ENCODE peak calls at places on chromosomes 11 and 22, in six cellular contexts. One of them, this sample, is unnamed.
A peak's percentile ranks its signal among the peaks of the same experiment; 100 is the strongest.

GRCh38 chr22:20615533-20616450 is 108.4 kb downstream of the MED15 start:
- DNase-seq in A549: no peak
- DNase-seq in heart left ventricle: no peak
- DNase-seq in right lobe of liver: no peak
- DNase-seq in endothelial cell of umbilical vein: no peak
- DNase-seq in NB4: no peak
- DNase-seq in this sample: no peak

GRCh38 chr11:75473684-75474083 is 40.7 kb upstream of the KLHL35 start:
- DNase-seq in heart left ventricle: no peak
- DNase-seq in right lobe of liver: no peak
- DNase-seq in endothelial cell of umbilical vein: no peak
- DNase-seq in NB4: no peak
- DNase-seq in A549: no peak
- DNase-seq in this sample: no peak

GRCh38 chr11:72308226-72309073 is 64.5 kb upstream of the PHOX2A start:
- DNase-seq in heart left ventricle: no peak
- DNase-seq in NB4: no peak
- DNase-seq in right lobe of liver: no peak
- DNase-seq in A549: no peak
- DNase-seq in endothelial cell of umbilical vein: peak; percentile 15
- DNase-seq in this sample: no peak

GRCh38 chr11:110373061-110373702 is 56.6 kb upstream of the FDX1 start:
- DNase-seq in A549: no peak
- DNase-seq in endothelial cell of umbilical vein: peak; percentile 53
- DNase-seq in heart left ventricle: no peak
- DNase-seq in NB4: peak; percentile 27
- DNase-seq in right lobe of liver: no peak
- DNase-seq in this sample: no peak

GRCh38 chr11:119741369-119742262 is 12.6 kb upstream of the NECTIN1 start:
- DNase-seq in NB4: peak; percentile 56
- DNase-seq in heart left ventricle: peak; percentile 52
- DNase-seq in endothelial cell of umbilical vein: peak; percentile 20
- DNase-seq in A549: peak; percentile 58
- DNase-seq in right lobe of liver: peak; percentile 66
- DNase-seq in this sample: peak; percentile 37

GRCh38 chr11:126080206-126080941 is 17.7 kb upstream of the CDON start:
- DNase-seq in heart left ventricle: no peak
- DNase-seq in A549: peak; percentile 22
- DNase-seq in endothelial cell of umbilical vein: no peak
- DNase-seq in NB4: no peak
- DNase-seq in right lobe of liver: no peak
- DNase-seq in this sample: no peak

GRCh38 chr11:10818594-10818993 is 9.9 kb upstream of the EIF4G2 start:
- DNase-seq in endothelial cell of umbilical vein: no peak
- DNase-seq in A549: no peak
- DNase-seq in heart left ventricle: no peak
- DNase-seq in NB4: no peak
- DNase-seq in right lobe of liver: no peak
- DNase-seq in this sample: peak; percentile 22

GRCh38 chr11:63489879-63490278 is 1.1 kb downstream of the PLAAT5 start:
- DNase-seq in A549: no peak
- DNase-seq in heart left ventricle: no peak
- DNase-seq in NB4: peak; percentile 79
- DNase-seq in endothelial cell of umbilical vein: no peak
- DNase-seq in right lobe of liver: no peak
- DNase-seq in this sample: no peak

GRCh38 chr11:108069947-108070346 is 51.4 kb upstream of the ACAT1 start:
- DNase-seq in endothelial cell of umbilical vein: peak; percentile 29
- DNase-seq in right lobe of liver: no peak
- DNase-seq in NB4: no peak
- DNase-seq in heart left ventricle: no peak
- DNase-seq in A549: no peak
- DNase-seq in this sample: peak; percentile 1

GRCh38 chr11:96021901-96022650 is 98.2 kb upstream of the MTMR2 start:
- DNase-seq in NB4: no peak
- DNase-seq in A549: no peak
- DNase-seq in right lobe of liver: no peak
- DNase-seq in heart left ventricle: no peak
- DNase-seq in endothelial cell of umbilical vein: no peak
- DNase-seq in this sample: no peak

GRCh38 chr11:125141686-125142535 is 22.6 kb upstream of the PKNOX2 start:
- DNase-seq in right lobe of liver: peak; percentile 61
- DNase-seq in NB4: peak; percentile 58
- DNase-seq in heart left ventricle: peak; percentile 33
- DNase-seq in A549: peak; percentile 19
- DNase-seq in endothelial cell of umbilical vein: peak; percentile 52
- DNase-seq in this sample: peak; percentile 41

GRCh38 chr22:39237276-39238123 is 7.3 kb downstream of the PDGFB start:
- DNase-seq in A549: no peak
- DNase-seq in NB4: peak; percentile 48
- DNase-seq in right lobe of liver: no peak
- DNase-seq in heart left ventricle: no peak
- DNase-seq in endothelial cell of umbilical vein: no peak
- DNase-seq in this sample: no peak

GRCh38 chr22:43980996-43981395 is 25.8 kb downstream of the SAMM50 start:
- DNase-seq in NB4: no peak
- DNase-seq in endothelial cell of umbilical vein: no peak
- DNase-seq in A549: no peak
- DNase-seq in heart left ventricle: no peak
- DNase-seq in right lobe of liver: no peak
- DNase-seq in this sample: no peak

GRCh38 chr11:122843281-122844150 is 5.2 kb downstream of the CRTAM start:
- DNase-seq in right lobe of liver: no peak
- DNase-seq in endothelial cell of umbilical vein: no peak
- DNase-seq in heart left ventricle: no peak
- DNase-seq in A549: no peak
- DNase-seq in NB4: no peak
- DNase-seq in this sample: no peak

GRCh38 chr11:12979928-12980689 is 29.0 kb upstream of the RASSF10 start:
- DNase-seq in right lobe of liver: no peak
- DNase-seq in NB4: peak; percentile 29
- DNase-seq in heart left ventricle: no peak
- DNase-seq in endothelial cell of umbilical vein: no peak
- DNase-seq in A549: no peak
- DNase-seq in this sample: no peak

GRCh38 chr11:88352139-88352538 is 14.6 kb upstream of the CTSC start:
- DNase-seq in A549: no peak
- DNase-seq in NB4: no peak
- DNase-seq in endothelial cell of umbilical vein: peak; percentile 55
- DNase-seq in right lobe of liver: no peak
- DNase-seq in heart left ventricle: no peak
- DNase-seq in this sample: no peak

GRCh38 chr11:58195939-58196338 is 7.1 kb downstream of the OR9Q2 start:
- DNase-seq in heart left ventricle: no peak
- DNase-seq in NB4: no peak
- DNase-seq in right lobe of liver: no peak
- DNase-seq in endothelial cell of umbilical vein: no peak
- DNase-seq in A549: no peak
- DNase-seq in this sample: no peak

GRCh38 chr22:41688365-41689211 is at the start of gene SNU13:
- DNase-seq in NB4: peak; percentile 95
- DNase-seq in right lobe of liver: peak; percentile 94
- DNase-seq in heart left ventricle: peak; percentile 94
- DNase-seq in A549: peak; percentile 78
- DNase-seq in endothelial cell of umbilical vein: peak; percentile 95
- DNase-seq in this sample: peak; percentile 69

GRCh38 chr11:101840720-101841119 is 74.1 kb upstream of the CEP126 start:
- DNase-seq in endothelial cell of umbilical vein: no peak
- DNase-seq in heart left ventricle: no peak
- DNase-seq in NB4: no peak
- DNase-seq in A549: no peak
- DNase-seq in right lobe of liver: no peak
- DNase-seq in this sample: no peak

GRCh38 chr22:33919591-33920501 is at the start of gene LARGE1:
- DNase-seq in heart left ventricle: peak; percentile 43
- DNase-seq in NB4: peak; percentile 57
- DNase-seq in right lobe of liver: peak; percentile 69
- DNase-seq in endothelial cell of umbilical vein: no peak
- DNase-seq in A549: peak; percentile 11
- DNase-seq in this sample: no peak

GRCh38 chr11:57499413-57499982 is 16.0 kb downstream of the SLC43A1 start:
- DNase-seq in NB4: peak; percentile 51
- DNase-seq in right lobe of liver: peak; percentile 100
- DNase-seq in endothelial cell of umbilical vein: peak; percentile 97
- DNase-seq in A549: peak; percentile 98
- DNase-seq in heart left ventricle: peak; percentile 98
- DNase-seq in this sample: peak; percentile 94

GRCh38 chr11:67505605-67506396 is 638 bp upstream of the PITPNM1 start:
- DNase-seq in heart left ventricle: peak; percentile 89
- DNase-seq in right lobe of liver: peak; percentile 96
- DNase-seq in NB4: peak; percentile 95
- DNase-seq in A549: peak; percentile 96
- DNase-seq in endothelial cell of umbilical vein: peak; percentile 84
- DNase-seq in this sample: peak; percentile 97
- TF ChIP-seq POLR2A in heart left ventricle: no peak
- TF ChIP-seq POLR2A in right lobe of liver: peak; percentile 80
- TF ChIP-seq POLR2A in NB4: no peak
- TF ChIP-seq POLR2A in A549: peak; percentile 33
- TF ChIP-seq POLR2A in endothelial cell of umbilical vein: no peak
- TF ChIP-seq POLR2A in this sample: peak; percentile 29

GRCh38 chr11:65124480-65125196 is 2.5 kb downstream of the MRPL49 start:
- DNase-seq in heart left ventricle: no peak
- DNase-seq in NB4: no peak
- DNase-seq in right lobe of liver: no peak
- DNase-seq in endothelial cell of umbilical vein: no peak
- DNase-seq in A549: no peak
- DNase-seq in this sample: no peak

GRCh38 chr11:65127473-65128181 is 5.5 kb downstream of the MRPL49 start:
- DNase-seq in right lobe of liver: no peak
- DNase-seq in NB4: peak; percentile 3
- DNase-seq in A549: no peak
- DNase-seq in endothelial cell of umbilical vein: no peak
- DNase-seq in heart left ventricle: no peak
- DNase-seq in this sample: no peak

GRCh38 chr11:65125197-65126056 is 3.3 kb downstream of the MRPL49 start:
- DNase-seq in endothelial cell of umbilical vein: no peak
- DNase-seq in A549: no peak
- DNase-seq in heart left ventricle: no peak
- DNase-seq in right lobe of liver: no peak
- DNase-seq in NB4: no peak
- DNase-seq in this sample: no peak

GRCh38 chr11:65128182-65129145 is 5.9 kb downstream of the SYVN1 start:
- DNase-seq in right lobe of liver: no peak
- DNase-seq in NB4: peak; percentile 15
- DNase-seq in A549: no peak
- DNase-seq in endothelial cell of umbilical vein: no peak
- DNase-seq in heart left ventricle: no peak
- DNase-seq in this sample: no peak

DNA sequence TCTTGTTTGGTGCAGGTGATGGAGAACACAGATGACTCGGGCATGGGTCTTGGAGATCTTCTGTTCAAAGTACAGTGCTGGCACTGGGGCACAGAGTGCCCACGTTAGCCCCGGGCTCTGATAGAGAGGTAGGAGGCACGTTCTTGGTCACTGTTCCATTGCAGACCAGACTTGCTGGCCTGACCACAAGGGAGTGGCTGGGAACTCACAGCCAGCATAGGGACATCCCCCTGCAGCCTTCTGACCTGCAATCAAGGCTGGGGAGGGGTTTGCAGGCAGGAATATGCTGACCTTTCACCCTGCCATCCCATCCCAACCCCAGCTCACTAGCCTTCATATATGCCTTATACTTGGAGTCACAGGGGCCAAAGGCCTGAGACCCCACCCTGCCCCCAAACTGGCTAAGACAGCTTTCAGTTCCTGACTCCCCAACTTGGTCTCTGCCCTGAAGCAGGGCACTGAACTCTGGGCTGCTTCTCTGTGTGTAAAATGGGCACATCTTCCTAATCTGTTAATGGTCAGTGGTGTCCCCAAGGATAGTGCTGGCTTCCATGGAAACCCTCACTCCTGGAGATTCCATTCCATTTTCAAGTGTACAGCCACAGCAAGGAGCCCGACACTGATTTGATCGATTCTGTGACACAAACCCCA is 4.6 kb downstream of the MRPL49 start:
- DNase-seq in right lobe of liver: no peak
- DNase-seq in NB4: peak; percentile 4
- DNase-seq in heart left ventricle: no peak
- DNase-seq in A549: no peak
- DNase-seq in endothelial cell of umbilical vein: no peak
- DNase-seq in this sample: no peak
- TF ChIP-seq POLR2A in right lobe of liver: no peak
- TF ChIP-seq POLR2A in NB4: no peak
- TF ChIP-seq POLR2A in heart left ventricle: no peak
- TF ChIP-seq POLR2A in A549: no peak
- TF ChIP-seq POLR2A in endothelial cell of umbilical vein: no peak
- TF ChIP-seq POLR2A in this sample: no peak

DNA sequence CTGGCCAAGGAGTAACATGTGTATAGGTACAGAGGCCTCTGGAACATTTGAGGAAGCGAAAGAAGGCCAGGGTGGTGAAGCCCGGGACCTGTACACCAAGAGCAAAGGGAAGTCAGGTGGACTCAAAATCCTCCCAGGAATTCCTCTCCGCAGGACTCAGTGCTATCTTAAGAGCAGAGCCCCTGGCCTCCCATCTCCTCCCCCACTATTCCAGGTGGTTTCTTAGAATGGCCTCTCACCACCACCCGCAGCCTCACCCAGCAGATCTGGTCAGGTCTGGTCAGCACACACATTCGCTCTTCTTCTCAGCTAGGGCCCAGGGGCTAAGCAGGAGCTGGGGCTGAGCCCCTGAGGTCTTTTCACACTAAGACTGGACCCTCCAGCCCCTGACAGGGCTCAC is 59.1 kb downstream of the SCGB1A1 start:
- DNase-seq in endothelial cell of umbilical vein: no peak
- DNase-seq in right lobe of liver: no peak
- DNase-seq in A549: no peak
- DNase-seq in heart left ventricle: no peak
- DNase-seq in NB4: no peak
- DNase-seq in this sample: no peak
- TF ChIP-seq POLR2A in endothelial cell of umbilical vein: no peak
- TF ChIP-seq POLR2A in right lobe of liver: no peak
- TF ChIP-seq POLR2A in A549: no peak
- TF ChIP-seq POLR2A in heart left ventricle: no peak
- TF ChIP-seq POLR2A in NB4: no peak
- TF ChIP-seq POLR2A in this sample: no peak

DNA sequence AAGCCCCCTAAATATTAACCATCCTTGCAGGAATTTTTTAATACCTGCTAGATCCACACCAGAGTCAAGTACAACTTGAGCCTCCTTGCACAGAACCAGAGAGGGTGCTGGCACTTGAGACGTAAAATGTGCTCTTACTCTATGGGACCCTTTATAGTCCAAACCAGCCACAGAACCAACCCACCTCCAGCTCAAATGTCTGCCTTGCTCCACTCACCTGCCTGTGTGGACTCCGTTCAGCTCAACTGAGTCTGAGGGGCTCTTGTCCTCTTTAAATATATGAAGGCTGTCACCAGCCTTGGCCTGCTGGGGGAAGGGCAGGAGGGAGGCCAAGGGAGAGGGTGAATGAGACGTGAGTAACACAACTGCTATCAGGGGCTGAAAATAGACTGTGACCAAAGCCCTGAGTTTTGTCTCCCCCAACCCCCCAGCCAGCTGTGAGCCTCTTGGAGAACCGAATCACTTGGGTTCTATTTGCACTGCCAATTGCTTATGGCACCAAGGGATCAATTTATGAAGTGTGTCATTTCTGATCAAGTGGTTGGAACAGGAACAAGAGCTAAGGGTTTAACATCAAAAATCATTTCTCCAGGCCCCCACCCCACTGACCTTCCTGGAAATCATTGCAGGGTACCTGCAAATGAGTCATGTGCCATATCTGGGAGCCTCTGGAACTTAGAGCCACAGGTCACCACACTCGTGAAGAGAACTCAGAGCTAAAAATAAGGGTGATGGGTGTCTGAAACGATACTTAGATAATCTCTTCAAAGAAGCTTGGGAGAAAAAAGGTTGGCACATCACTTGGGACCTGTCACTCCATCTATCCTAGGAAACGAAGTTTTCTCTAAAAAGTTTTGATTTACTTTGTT is at the start of gene CSRP3:
- DNase-seq in right lobe of liver: no peak
- DNase-seq in endothelial cell of umbilical vein: no peak
- DNase-seq in heart left ventricle: peak; percentile 74
- DNase-seq in A549: no peak
- DNase-seq in NB4: no peak
- DNase-seq in this sample: no peak
- TF ChIP-seq POLR2A in right lobe of liver: no peak
- TF ChIP-seq POLR2A in endothelial cell of umbilical vein: no peak
- TF ChIP-seq POLR2A in heart left ventricle: peak; percentile 48
- TF ChIP-seq POLR2A in A549: no peak
- TF ChIP-seq POLR2A in NB4: no peak
- TF ChIP-seq POLR2A in this sample: no peak